ENCODE peak calls at places on chromosomes 2 and 18, in four cellular contexts. F, W, T and J are unnamed samples.

GRCh38 chr2:107325983-107326786 is 440.2 kb upstream of the ST6GAL2 start:
- DNase-seq in F (peak; percentile 6), W (no peak), T (no peak), J (no peak)

GRCh38 chr2:219448099-219448775 is 13.6 kb downstream of the SPEG start:
- DNase-seq in F (no peak), W (no peak), T (no peak), J (no peak)

GRCh38 chr2:21038403-21039073 is 5.3 kb downstream of the APOB start:
- DNase-seq in F (no peak), W (no peak), T (no peak), J (no peak)

GRCh38 chr2:7994397-7994951 is 687.4 kb upstream of the ID2 start:
- DNase-seq in F (no peak), W (no peak), T (no peak), J (no peak)

GRCh38 chr2:218010116-218010837 is 7.5 kb upstream of the TNS1 start:
- DNase-seq in F (peak; percentile 95), W (no peak), T (peak; percentile 89), J (peak; percentile 50)

GRCh38 chr18:59041819-59042476 is 97.7 kb upstream of the SEC11C start:
- DNase-seq in F (peak; percentile 20), W (no peak), T (no peak), J (no peak)

GRCh38 chr2:219434718-219435525 is at the start of gene SPEG:
- DNase-seq in F (peak; percentile 58), W (no peak), T (no peak), J (no peak)

GRCh38 chr2:11071207-11071606 is 84.1 kb upstream of the SLC66A3 start:
- DNase-seq in F (no peak), W (no peak), T (no peak), J (peak; percentile 3)

GRCh38 chr18:12287131-12287681 is 20.8 kb upstream of the TUBB6 start:
- DNase-seq in F (no peak), W (no peak), T (no peak), J (no peak)

GRCh38 chr2:236715077-236715476 is 145.5 kb downstream of the ACKR3 start:
- DNase-seq in F (no peak), W (no peak), T (no peak), J (no peak)

GRCh38 chr2:60882971-60883753 is 1.8 kb downstream of the REL start:
- DNase-seq in F (no peak), W (no peak), T (no peak), J (peak; percentile 39)

GRCh38 chr2:234269769-234270204 is 219.3 kb downstream of the SPP2 start:
- DNase-seq in F (peak; percentile 25), W (no peak), T (no peak), J (no peak)

GRCh38 chr2:190879474-190880373 is 897 bp upstream of the GLS start:
- DNase-seq in F (peak; percentile 7), W (no peak), T (no peak), J (peak; percentile 10)

GRCh38 chr18:21099442-21099841 is 12.2 kb downstream of the ROCK1 start:
- DNase-seq in F (no peak), W (no peak), T (no peak), J (no peak)